ENCODE peak calls at places on chromosomes 1 and 21, in six cellular contexts. Y, O, C, G, F and B are unnamed samples.

GRCh38 chr21:41664881-41665765 is 101.7 kb downstream of the RIPK4 start:
- DNase-seq in Y (no peak), O (no peak), F (no peak), C (no peak), G (no peak), B (no peak)

GRCh38 chr1:167221126-167221803 is 579 bp downstream of the POU2F1 start:
- DNase-seq in F (no peak), G (no peak), O (no peak), C (peak; percentile 74), Y (no peak), B (peak; percentile 14)

GRCh38 chr1:15101112-15101760 is 52.3 kb upstream of the TMEM51 start:
- DNase-seq in Y (no peak), C (no peak), F (no peak), O (no peak), G (no peak), B (no peak)

GRCh38 chr1:63662056-63662836 is 69.0 kb downstream of the PGM1 start:
- DNase-seq in C (no peak), G (no peak), O (no peak), Y (peak; percentile 16), F (no peak), B (no peak)

GRCh38 chr1:72178266-72178665 is 104.1 kb downstream of the NEGR1 start:
- DNase-seq in C (no peak), F (no peak), G (no peak), O (no peak), Y (no peak), B (no peak)

GRCh38 chr1:27382950-27383627 is at the start of gene CD164L2:
- DNase-seq in C (peak; percentile 84), G (no peak), F (peak; percentile 75), Y (peak; percentile 69), O (peak; percentile 36), B (no peak)

GRCh38 chr1:85070972-85071492 is 22.7 kb upstream of the MCOLN3 start:
- DNase-seq in C (no peak), F (no peak), O (no peak), G (no peak), Y (no peak), B (no peak)

GRCh38 chr1:24203404-24203803 is 16.3 kb upstream of the IFNLR1 start:
- DNase-seq in C (no peak), F (peak; percentile 84), G (no peak), O (no peak), Y (no peak), B (peak; percentile 18)

GRCh38 chr1:22751124-22751531 is 40.5 kb downstream of the EPHB2 start:
- DNase-seq in G (no peak), C (no peak), Y (no peak), O (no peak), F (no peak), B (no peak)

GRCh38 chr1:41448831-41449230 is 35.7 kb downstream of the EDN2 start:
- DNase-seq in Y (no peak), G (no peak), C (no peak), F (no peak), O (no peak), B (no peak)

GRCh38 chr1:29805122-29805895 is 569.0 kb downstream of the PTPRU start:
- DNase-seq in F (peak; percentile 22), C (no peak), G (no peak), Y (peak; percentile 35), O (no peak), B (no peak)

GRCh38 chr1:155242805-155243358 is 12.4 kb downstream of the ENTREP3 start:
- DNase-seq in Y (no peak), C (no peak), F (no peak), G (no peak), O (no peak), B (no peak)
- H3K4me3 ChIP-seq in Y (no peak overlapping the region), C (no peak overlapping the region), F (peak overlapping the region; percentile 70), G (no peak overlapping the region), O (no peak overlapping the region), B (peak overlapping the region; percentile 73)

GRCh38 chr1:218462591-218462990 is 117.5 kb downstream of the TGFB2 start:
- DNase-seq in G (no peak), Y (no peak), F (no peak), C (no peak), O (no peak), B (no peak)
- H3K4me1 ChIP-seq in G (peaks cover 33% of the 10 kb centered on the region), Y (peaks cover 5% of the 10 kb centered on the region), F (no peaks in the 10 kb centered on the region), C (peaks cover 12% of the 10 kb centered on the region), O (no peaks in the 10 kb centered on the region), B (no peaks in the 10 kb centered on the region)

DNA sequence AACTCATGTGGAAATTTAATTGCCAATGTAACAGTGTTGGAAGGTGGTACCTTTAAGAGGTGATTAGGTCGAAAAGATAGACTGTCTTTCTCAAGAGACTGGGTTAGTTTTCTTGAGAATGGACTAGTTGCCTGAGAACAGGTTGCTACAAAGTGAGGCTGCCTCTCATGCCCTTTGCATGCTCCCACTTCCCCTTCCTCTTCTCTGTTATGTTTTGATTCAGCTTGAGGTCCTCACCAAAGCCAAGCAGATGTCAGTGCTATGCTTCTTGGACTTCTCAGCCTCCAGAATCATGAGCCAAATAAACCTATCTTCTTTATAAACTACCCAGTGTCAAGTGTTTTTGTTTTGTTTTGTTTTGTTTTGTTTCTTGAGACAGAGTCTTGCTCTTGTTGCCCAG is 187.0 kb upstream of the RUNX1 start:
- DNase-seq in C (no peak), Y (no peak), O (no peak), G (no peak), F (no peak), B (no peak)
- H3K4me3 ChIP-seq in C (no peak overlapping the region), Y (no peak overlapping the region), O (no peak overlapping the region), G (no peak overlapping the region), F (no peak overlapping the region), B (no peak overlapping the region)

GRCh38 chr1:12445257-12445656 is 172.8 kb downstream of the DHRS3 start:
- DNase-seq in G (no peak), F (no peak), Y (peak; percentile 80), O (no peak), C (no peak), B (no peak)
- H3K4me1 ChIP-seq in G (peaks cover 25% of the 10 kb centered on the region), F (peaks cover 6% of the 10 kb centered on the region), Y (peaks cover 5% of the 10 kb centered on the region), O (peaks cover 34% of the 10 kb centered on the region), C (peaks cover 35% of the 10 kb centered on the region), B (peaks cover 29% of the 10 kb centered on the region)

GRCh38 chr1:8343464-8344001 is 25.6 kb downstream of the SLC45A1 start:
- DNase-seq in F (peak; percentile 69), Y (no peak), G (no peak), C (peak; percentile 44), O (no peak), B (no peak)
- H3K4me3 ChIP-seq in F (peak overlapping the region; percentile 22), Y (no peak overlapping the region), G (no peak overlapping the region), C (no peak overlapping the region), O (no peak overlapping the region), B (no peak overlapping the region)

GRCh38 chr21:34862951-34863350 is 186.2 kb downstream of the RUNX1 start:
- DNase-seq in F (no peak), O (no peak), Y (no peak), C (no peak), G (no peak), B (no peak)
- H3K4me1 ChIP-seq in F (no peaks in the 10 kb centered on the region), O (peaks cover 15% of the 10 kb centered on the region), Y (peaks cover 8% of the 10 kb centered on the region), C (peaks cover 42% of the 10 kb centered on the region), G (no peaks in the 10 kb centered on the region), B (peaks cover 21% of the 10 kb centered on the region)